ENCODE peak calls at places on chromosomes 5 and 9, in eight cellular contexts. A, F, C, H, R, Q, N and K are unnamed samples.

GRCh38 chr5:27682600-27682999 is 644.2 kb upstream of the CDH9 start:
- ATAC-seq in A (no peak), F (no peak), C (no peak), H (no peak), R (no peak), Q (no peak), N (no peak), K (no peak)

GRCh38 chr5:108472237-108472636 is 90.3 kb upstream of the FBXL17 start:
- ATAC-seq in A (peak; percentile 49), F (no peak), C (no peak), H (no peak), R (no peak), Q (peak; percentile 81), N (no peak), K (no peak)

GRCh38 chr9:12996971-12997370 is 222.2 kb downstream of the LURAP1L start:
- ATAC-seq in A (no peak), F (no peak), C (no peak), H (no peak), R (no peak), Q (no peak), N (no peak), K (no peak)

GRCh38 chr5:160899735-160900134 is 47.7 kb upstream of the ATP10B start:
- ATAC-seq in A (no peak), F (no peak), C (no peak), H (no peak), R (no peak), Q (no peak), N (no peak), K (no peak)

GRCh38 chr9:125460883-125461475 is 199.4 kb downstream of the GAPVD1 start:
- ATAC-seq in A (no peak), F (no peak), C (no peak), H (no peak), R (peak; percentile 68), Q (peak; percentile 60), N (peak; percentile 80), K (no peak)

GRCh38 chr5:148398698-148399121 is 15.0 kb downstream of the FBXO38 start:
- ATAC-seq in A (peak; percentile 36), F (no peak), C (no peak), H (no peak), R (no peak), Q (no peak), N (no peak), K (no peak)

GRCh38 chr5:154885438-154885837 is 27.0 kb downstream of the CNOT8 start:
- ATAC-seq in A (no peak), F (no peak), C (no peak), H (no peak), R (no peak), Q (no peak), N (no peak), K (no peak)

GRCh38 chr5:16884595-16884994 is 51.5 kb downstream of the MYO10 start:
- ATAC-seq in A (no peak), F (no peak), C (no peak), H (no peak), R (no peak), Q (no peak), N (no peak), K (no peak)

GRCh38 chr9:89542461-89543021 is 44.6 kb upstream of the SEMA4D start:
- ATAC-seq in A (no peak), F (no peak), C (no peak), H (no peak), R (no peak), Q (no peak), N (no peak), K (no peak)

GRCh38 chr5:111201705-111202104 is 22.5 kb upstream of the CAMK4 start:
- ATAC-seq in A (no peak), F (no peak), C (no peak), H (no peak), R (no peak), Q (no peak), N (no peak), K (peak; percentile 50)

GRCh38 chr5:150534811-150535210 is 26.9 kb downstream of the NDST1 start:
- ATAC-seq in A (no peak), F (no peak), C (no peak), H (no peak), R (no peak), Q (no peak), N (no peak), K (no peak)

GRCh38 chr5:9545301-9545958 is 445 bp downstream of the SEMA5A start:
- ATAC-seq in A (peak; percentile 4), F (peak; percentile 26), C (no peak), H (no peak), R (peak; percentile 28), Q (peak; percentile 6), N (peak; percentile 8), K (no peak)

GRCh38 chr5:124902097-124902821 is 155.8 kb upstream of the ZNF608 start:
- ATAC-seq in A (no peak), F (peak; percentile 97), C (peak; percentile 73), H (peak; percentile 82), R (no peak), Q (peak; percentile 34), N (peak; percentile 72), K (peak; percentile 59)

GRCh38 chr5:127899214-127899610 is 184.4 kb upstream of the SLC12A2 start:
- ATAC-seq in A (no peak), F (no peak), C (no peak), H (no peak), R (no peak), Q (no peak), N (no peak), K (peak; percentile 19)